ENCODE peak calls at places on chromosomes 3 and 15, in six cellular contexts. B, U, G, A, K and H are unnamed samples. For H3K36me3, the result is how much of the 10 kb centered on the place peaks cover.

GRCh38 chr3:149977391-149977790 is 6.7 kb upstream of the PFN2 start:
- DNase-seq in B (no peak), U (no peak), G (no peak), A (no peak), K (no peak), H (no peak)

GRCh38 chr3:129572603-129573002 is 29.6 kb downstream of the H1-8 start:
- DNase-seq in B (no peak), U (no peak), G (no peak), A (no peak), K (no peak), H (no peak)

GRCh38 chr3:117507958-117508357 is 798.4 kb downstream of the TUSC7 start:
- DNase-seq in B (no peak), U (no peak), G (no peak), A (no peak), K (no peak), H (no peak)

GRCh38 chr3:188432826-188433525 is 279.0 kb downstream of the LPP start:
- DNase-seq in B (peak), U (no peak), G (no peak), A (no peak), K (no peak), H (no peak)

GRCh38 chr15:25171856-25172687 is 217.3 kb downstream of the SNRPN start:
- DNase-seq in B (peak), U (no peak), G (peak), A (peak), K (no peak), H (no peak)

GRCh38 chr3:30760040-30760439 is 134.4 kb downstream of the GADL1 start:
- DNase-seq in B (no peak), U (no peak), G (no peak), A (no peak), K (no peak), H (no peak)

GRCh38 chr3:108004647-108005046 is 86.2 kb downstream of the CD47 start:
- DNase-seq in B (no peak), U (no peak), G (no peak), A (no peak), K (no peak), H (no peak)

GRCh38 chr3:45929042-45929679 is 14.1 kb upstream of the CXCR6 start:
- DNase-seq in B (no peak), U (no peak), G (no peak), A (no peak), K (peak), H (no peak)

GRCh38 chr3:78644847-78645246 is 1123.0 kb downstream of the ROBO1 start:
- DNase-seq in B (no peak), U (no peak), G (no peak), A (no peak), K (no peak), H (no peak)

GRCh38 chr3:158403013-158403412 is 168.0 kb upstream of the MLF1 start:
- DNase-seq in B (no peak), U (no peak), G (no peak), A (no peak), K (no peak), H (no peak)

GRCh38 chr3:46393554-46394434 is 13.1 kb downstream of the CCR5AS start:
- DNase-seq in B (no peak), U (no peak), G (no peak), A (no peak), K (no peak), H (no peak)

GRCh38 chr3:126266291-126266840 is 86.0 kb upstream of the ALDH1L1 start:
- DNase-seq in B (no peak), U (peak), G (no peak), A (peak), K (peak), H (peak)

GRCh38 chr3:87987952-87988351 is 70.9 kb downstream of the CGGBP1 start:
- DNase-seq in B (no peak), U (no peak), G (no peak), A (no peak), K (no peak), H (no peak)

GRCh38 chr3:9180764-9181117 is 68.7 kb downstream of the SRGAP3 start:
- DNase-seq in B (no peak), U (no peak), G (no peak), A (no peak), K (no peak), H (no peak)

GRCh38 chr3:105365536-105366301 is 990 bp upstream of the ALCAM start:
- DNase-seq in B (peak), U (no peak), G (no peak), A (no peak), K (no peak), H (no peak)

GRCh38 chr3:24450142-24450932 is 44.3 kb downstream of the THRB start:
- DNase-seq in B (peak), U (no peak), G (no peak), A (no peak), K (no peak), H (no peak)

GRCh38 chr3:133271491-133271890 is 128.4 kb upstream of the BFSP2 start:
- DNase-seq in B (no peak), U (no peak), G (no peak), A (no peak), K (no peak), H (no peak)

GRCh38 chr3:188760408-188760807 is 411.4 kb upstream of the TPRG1 start:
- DNase-seq in B (no peak), U (no peak), G (no peak), A (no peak), K (no peak), H (no peak)

GRCh38 chr3:171511450-171511849 is 51.2 kb upstream of the TNIK start:
- DNase-seq in B (no peak), U (no peak), G (no peak), A (no peak), K (no peak), H (no peak)

GRCh38 chr15:94028809-94029208 is 202.6 kb upstream of the MCTP2 start:
- DNase-seq in B (no peak), U (no peak), G (no peak), A (no peak), K (no peak), H (no peak)

GRCh38 chr15:63672775-63673174 is 75.6 kb downstream of the FBXL22 start:
- DNase-seq in B (no peak), U (no peak), G (no peak), A (no peak), K (no peak), H (no peak)

GRCh38 chr15:63668601-63669000 is 71.4 kb downstream of the FBXL22 start:
- DNase-seq in B (no peak), U (no peak), G (no peak), A (no peak), K (no peak), H (no peak)

GRCh38 chr15:63663906-63664305 is 66.7 kb downstream of the FBXL22 start:
- DNase-seq in B (no peak), U (no peak), G (no peak), A (no peak), K (no peak), H (no peak)

GRCh38 chr15:63672369-63672768 is 75.2 kb downstream of the FBXL22 start:
- DNase-seq in B (no peak), U (no peak), G (no peak), A (no peak), K (no peak), H (no peak)

DNA sequence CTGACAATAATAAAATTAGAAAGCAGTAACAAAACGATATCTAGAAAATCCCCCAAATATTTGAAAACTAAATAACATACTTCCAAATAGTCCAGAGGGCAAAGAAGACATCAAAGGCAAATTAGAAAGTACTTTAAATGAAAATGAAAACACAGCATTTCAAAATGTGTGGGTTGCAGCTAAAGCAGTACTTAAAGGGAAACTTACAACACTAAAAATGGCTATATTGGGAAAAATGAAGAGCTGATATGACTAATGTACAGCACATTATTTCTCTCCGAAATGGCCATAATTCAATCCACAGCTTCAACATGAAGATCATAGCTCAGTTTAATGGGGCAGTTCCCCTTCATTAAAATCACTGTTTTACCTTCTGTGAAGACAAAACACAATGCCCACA is 71.9 kb downstream of the FBXL22 start:
- DNase-seq in B (no peak), U (no peak), G (no peak), A (no peak), K (no peak), H (no peak)
- H3K36me3 ChIP-seq in B (half or more), U (under half), G (half or more), A (half or more), K (under half), H (under half)

GRCh38 chr15:91852741-91853500 is 587 bp upstream of the SLCO3A1 start:
- DNase-seq in B (peak), U (peak), G (peak), A (peak), K (peak), H (peak)
- TF ChIP-seq POLR2A in B (no peak), U (no peak), G (no peak), A (no peak), K (peak), H (no peak)

GRCh38 chr3:137992592-137992991 is 17.4 kb upstream of the CLDN18 start:
- DNase-seq in B (no peak), U (no peak), G (no peak), A (no peak), K (no peak), H (no peak)

GRCh38 chr3:137987723-137988122 is 22.2 kb upstream of the CLDN18 start:
- DNase-seq in B (no peak), U (no peak), G (no peak), A (no peak), K (no peak), H (no peak)

GRCh38 chr3:137990427-137990826 is 19.5 kb upstream of the CLDN18 start:
- DNase-seq in B (no peak), U (no peak), G (no peak), A (no peak), K (no peak), H (no peak)

GRCh38 chr3:137988982-137989381 is 21.0 kb upstream of the CLDN18 start:
- DNase-seq in B (no peak), U (no peak), G (no peak), A (no peak), K (no peak), H (no peak)

DNA sequence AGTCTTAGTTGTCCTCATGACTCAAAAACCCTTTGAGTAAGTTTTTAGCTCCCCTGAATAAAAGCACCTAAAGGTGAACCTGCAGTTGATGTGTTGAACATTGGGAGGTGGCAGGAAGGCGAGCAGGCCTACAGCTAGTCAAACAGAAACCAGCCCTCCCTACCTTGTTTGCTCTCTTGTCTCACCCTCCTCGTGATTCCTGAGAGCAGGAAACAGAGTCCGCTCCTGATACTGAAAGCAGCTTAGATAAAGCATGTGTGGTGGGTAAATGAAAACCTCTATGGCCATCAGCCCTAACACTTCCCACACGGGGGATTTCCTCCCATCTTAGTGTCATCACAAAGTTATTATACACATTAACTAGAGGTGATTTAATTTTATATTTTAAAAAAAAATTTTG is 21.8 kb upstream of the CLDN18 start:
- DNase-seq in B (no peak), U (no peak), G (no peak), A (no peak), K (no peak), H (no peak)
- H3K27ac ChIP-seq in B (no peak), U (no peak), G (no peak), A (no peak), K (no peak), H (no peak)

DNA sequence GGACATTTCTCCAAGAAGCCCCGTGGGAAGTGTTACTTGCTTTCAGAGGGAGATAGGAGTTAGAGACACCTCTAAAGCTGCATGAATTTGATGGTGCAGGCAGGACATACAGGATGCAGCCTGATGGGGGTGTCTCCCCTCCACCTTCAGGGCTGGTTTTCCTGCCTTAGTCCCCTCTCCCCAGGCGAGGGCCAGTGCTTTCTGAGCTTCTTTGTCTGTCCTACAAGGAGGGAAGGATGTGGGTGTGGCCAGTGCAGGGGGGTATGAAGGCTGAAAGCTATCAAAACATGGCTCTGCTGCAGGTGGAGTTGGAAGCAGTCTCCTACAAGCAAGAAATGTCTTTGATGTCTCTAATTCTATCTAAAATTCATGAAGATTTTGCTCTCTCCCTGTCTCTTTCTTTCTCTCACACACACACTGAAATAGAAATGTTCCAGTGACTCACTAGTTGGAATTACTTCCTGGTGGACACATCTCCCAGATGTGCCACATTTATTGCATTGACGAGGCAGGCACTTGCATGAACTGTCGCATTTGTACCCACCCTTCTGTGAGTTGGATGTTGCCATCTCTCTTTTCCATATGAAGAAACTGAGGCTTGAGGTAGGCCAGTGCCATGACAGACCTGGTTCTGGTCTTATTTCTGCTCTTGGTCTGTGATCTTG is 13.9 kb upstream of the PODXL2 start:
- DNase-seq in B (no peak), U (no peak), G (no peak), A (no peak), K (no peak), H (no peak)
- H3K36me3 ChIP-seq in B (under half), U (under half), G (under half), A (under half), K (half or more), H (under half)

DNA sequence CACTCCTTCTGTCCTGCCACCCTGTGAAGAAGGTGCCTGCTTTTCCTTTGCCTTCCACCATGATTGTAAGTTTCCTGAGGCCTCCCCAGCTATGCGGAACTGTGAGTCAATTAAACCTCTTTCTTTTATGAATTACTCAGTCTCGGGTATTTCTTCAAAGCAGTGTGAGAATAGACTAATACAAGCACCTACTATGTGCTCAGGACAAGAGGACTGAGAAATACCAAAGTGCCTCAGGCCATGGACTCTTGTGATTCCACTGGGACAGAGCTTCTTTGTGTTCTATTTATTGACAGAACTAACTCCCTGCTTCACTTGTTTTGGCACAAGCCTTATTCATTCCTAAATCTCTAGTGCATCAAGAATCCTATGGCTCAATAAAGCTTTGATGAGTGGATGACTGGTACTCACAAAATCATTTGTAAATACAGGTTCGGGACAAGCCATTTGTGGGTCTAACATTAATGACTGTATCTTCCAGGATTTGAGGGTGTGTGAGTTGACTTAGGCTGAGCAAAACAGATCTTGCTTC is 204.2 kb downstream of the PDCD6IP start:
- DNase-seq in B (no peak), U (no peak), G (no peak), A (no peak), K (no peak), H (no peak)
- TF ChIP-seq POLR2A in B (no peak), U (no peak), G (no peak), A (no peak), K (no peak), H (no peak)